ENCODE peak calls at places on chromosomes 7 and 10, in five cellular contexts. One of them, this sample, is unnamed.

GRCh38 chr10:80552151-80552646 is 14.5 kb downstream of the SH2D4B start:
- DNase-seq in endothelial cell of umbilical vein: peak; percentile 26
- DNase-seq in K562: no peak
- DNase-seq in HCT116: no peak
- DNase-seq in H1: peak; percentile 50
- DNase-seq in this sample: no peak

GRCh38 chr7:120523985-120524384 is 251.0 kb downstream of the KCND2 start:
- DNase-seq in H1: no peak
- DNase-seq in K562: no peak
- DNase-seq in endothelial cell of umbilical vein: no peak
- DNase-seq in HCT116: no peak
- DNase-seq in this sample: no peak

GRCh38 chr7:51318886-51319579 is 2.4 kb upstream of the COBL start:
- DNase-seq in endothelial cell of umbilical vein: no peak
- DNase-seq in H1: no peak
- DNase-seq in K562: no peak
- DNase-seq in HCT116: no peak
- DNase-seq in this sample: no peak

GRCh38 chr7:86932038-86932512 is 127.4 kb downstream of the ELAPOR2 start:
- DNase-seq in HCT116: no peak
- DNase-seq in endothelial cell of umbilical vein: peak; percentile 77
- DNase-seq in H1: no peak
- DNase-seq in K562: no peak
- DNase-seq in this sample: peak; percentile 18

GRCh38 chr7:103551006-103551405 is 105.0 kb upstream of the SLC26A5 start:
- DNase-seq in endothelial cell of umbilical vein: no peak
- DNase-seq in H1: no peak
- DNase-seq in HCT116: no peak
- DNase-seq in K562: no peak
- DNase-seq in this sample: no peak

GRCh38 chr7:20280475-20281351 is 50.0 kb upstream of the ITGB8 start:
- DNase-seq in endothelial cell of umbilical vein: peak; percentile 25
- DNase-seq in HCT116: no peak
- DNase-seq in H1: no peak
- DNase-seq in K562: no peak
- DNase-seq in this sample: peak; percentile 14

GRCh38 chr10:62850646-62851045 is 34.5 kb upstream of the EGR2 start:
- DNase-seq in endothelial cell of umbilical vein: no peak
- DNase-seq in H1: no peak
- DNase-seq in K562: no peak
- DNase-seq in HCT116: no peak
- DNase-seq in this sample: no peak

GRCh38 chr10:71735709-71736569 is 16.4 kb upstream of the C10orf105 start:
- DNase-seq in K562: no peak
- DNase-seq in HCT116: no peak
- DNase-seq in H1: no peak
- DNase-seq in endothelial cell of umbilical vein: no peak
- DNase-seq in this sample: no peak

GRCh38 chr7:116828281-116828680 is 34.1 kb upstream of the CAPZA2 start:
- DNase-seq in K562: no peak
- DNase-seq in H1: no peak
- DNase-seq in HCT116: no peak
- DNase-seq in endothelial cell of umbilical vein: no peak
- DNase-seq in this sample: no peak

GRCh38 chr10:30219977-30220751 is 128.9 kb downstream of the MTPAP start:
- DNase-seq in endothelial cell of umbilical vein: peak; percentile 70
- DNase-seq in K562: no peak
- DNase-seq in H1: no peak
- DNase-seq in HCT116: no peak
- DNase-seq in this sample: no peak

GRCh38 chr10:104907509-104907908 is 266.4 kb downstream of the SORCS3 start:
- DNase-seq in H1: no peak
- DNase-seq in HCT116: no peak
- DNase-seq in K562: no peak
- DNase-seq in endothelial cell of umbilical vein: no peak
- DNase-seq in this sample: no peak

GRCh38 chr7:108114117-108114841 is 15.9 kb downstream of the LAMB4 start:
- DNase-seq in K562: no peak
- DNase-seq in H1: peak; percentile 50
- DNase-seq in HCT116: peak; percentile 39
- DNase-seq in endothelial cell of umbilical vein: peak; percentile 65
- DNase-seq in this sample: no peak

GRCh38 chr10:74916283-74916682 is 89.9 kb downstream of the KAT6B start:
- DNase-seq in endothelial cell of umbilical vein: no peak
- DNase-seq in HCT116: no peak
- DNase-seq in K562: no peak
- DNase-seq in H1: no peak
- DNase-seq in this sample: no peak

GRCh38 chr7:127391591-127392181 is 822 bp downstream of the ZNF800 start:
- DNase-seq in HCT116: no peak
- DNase-seq in K562: no peak
- DNase-seq in H1: peak; percentile 56
- DNase-seq in endothelial cell of umbilical vein: peak; percentile 35
- DNase-seq in this sample: no peak

GRCh38 chr10:77763453-77764430 is 126.1 kb upstream of the KCNMA1 start:
- DNase-seq in H1: no peak
- DNase-seq in endothelial cell of umbilical vein: no peak
- DNase-seq in K562: peak; percentile 9
- DNase-seq in HCT116: no peak
- DNase-seq in this sample: no peak

GRCh38 chr10:121536271-121536918 is 61.8 kb downstream of the FGFR2 start:
- DNase-seq in HCT116: no peak
- DNase-seq in endothelial cell of umbilical vein: no peak
- DNase-seq in K562: no peak
- DNase-seq in H1: no peak
- DNase-seq in this sample: no peak

GRCh38 chr7:147833549-147833948 is 757.0 kb upstream of the C7orf33 start:
- DNase-seq in HCT116: no peak
- DNase-seq in endothelial cell of umbilical vein: no peak
- DNase-seq in K562: no peak
- DNase-seq in H1: peak; percentile 52
- DNase-seq in this sample: no peak

GRCh38 chr7:137590686-137591255 is 247.2 kb upstream of the PTN start:
- DNase-seq in endothelial cell of umbilical vein: no peak
- DNase-seq in HCT116: no peak
- DNase-seq in H1: no peak
- DNase-seq in K562: no peak
- DNase-seq in this sample: no peak

GRCh38 chr7:114663502-114663901 is 248.9 kb downstream of the FOXP2 start:
- DNase-seq in endothelial cell of umbilical vein: peak; percentile 35
- DNase-seq in HCT116: peak; percentile 46
- DNase-seq in K562: no peak
- DNase-seq in H1: no peak
- DNase-seq in this sample: peak; percentile 64

GRCh38 chr10:125982256-125982948 is 86.0 kb downstream of the FANK1 start:
- DNase-seq in K562: no peak
- DNase-seq in endothelial cell of umbilical vein: peak; percentile 78
- DNase-seq in H1: no peak
- DNase-seq in HCT116: peak; percentile 64
- DNase-seq in this sample: peak; percentile 10

GRCh38 chr10:38146579-38147333 is 52.6 kb downstream of the ZNF37A start:
- DNase-seq in endothelial cell of umbilical vein: no peak
- DNase-seq in K562: no peak
- DNase-seq in HCT116: no peak
- DNase-seq in H1: no peak
- DNase-seq in this sample: no peak

GRCh38 chr10:112385143-112385695 is 11.3 kb downstream of the ACSL5 start:
- DNase-seq in HCT116: no peak
- DNase-seq in H1: no peak
- DNase-seq in endothelial cell of umbilical vein: no peak
- DNase-seq in K562: no peak
- DNase-seq in this sample: no peak

GRCh38 chr10:112388548-112388947 is 14.6 kb downstream of the ACSL5 start:
- DNase-seq in HCT116: no peak
- DNase-seq in K562: no peak
- DNase-seq in endothelial cell of umbilical vein: no peak
- DNase-seq in H1: no peak
- DNase-seq in this sample: no peak

GRCh38 chr10:112379635-112380296 is 5.8 kb downstream of the ACSL5 start:
- DNase-seq in K562: peak; percentile 48
- DNase-seq in H1: no peak
- DNase-seq in HCT116: peak; percentile 99
- DNase-seq in endothelial cell of umbilical vein: peak; percentile 36
- DNase-seq in this sample: no peak

GRCh38 chr10:112382539-112383235 is 8.8 kb downstream of the ACSL5 start:
- DNase-seq in endothelial cell of umbilical vein: no peak
- DNase-seq in HCT116: no peak
- DNase-seq in K562: no peak
- DNase-seq in H1: no peak
- DNase-seq in this sample: no peak

GRCh38 chr10:112383325-112383724 is 9.4 kb downstream of the ACSL5 start:
- DNase-seq in HCT116: peak; percentile 93
- DNase-seq in K562: peak; percentile 63
- DNase-seq in H1: no peak
- DNase-seq in endothelial cell of umbilical vein: peak; percentile 77
- DNase-seq in this sample: no peak
- TF ChIP-seq POLR2AphosphoS5 in HCT116: peak; percentile 77
- TF ChIP-seq POLR2AphosphoS5 in K562: peak; percentile 79
- TF ChIP-seq POLR2AphosphoS5 in H1: no peak
- TF ChIP-seq POLR2AphosphoS5 in endothelial cell of umbilical vein: peak; percentile 56
- TF ChIP-seq POLR2AphosphoS5 in this sample: no peak

GRCh38 chr7:1323178-1324027 is 90.7 kb downstream of the UNCX start:
- DNase-seq in H1: no peak
- DNase-seq in endothelial cell of umbilical vein: no peak
- DNase-seq in K562: no peak
- DNase-seq in HCT116: no peak
- DNase-seq in this sample: no peak
- TF ChIP-seq EZH2 in H1: no peak
- TF ChIP-seq EZH2 in endothelial cell of umbilical vein: peak; percentile 31
- TF ChIP-seq EZH2 in K562: no peak
- TF ChIP-seq EZH2 in HCT116: no peak
- TF ChIP-seq EZH2 in this sample: no peak

GRCh38 chr7:129492406-129492805 is 9.9 kb upstream of the SMKR1 start:
- DNase-seq in H1: no peak
- DNase-seq in K562: no peak
- DNase-seq in HCT116: no peak
- DNase-seq in endothelial cell of umbilical vein: no peak
- DNase-seq in this sample: no peak
- H3K9ac ChIP-seq in H1: no peak overlapping the region
- H3K9ac ChIP-seq in K562: no peak overlapping the region
- H3K9ac ChIP-seq in HCT116: no peak overlapping the region
- H3K9ac ChIP-seq in endothelial cell of umbilical vein: no peak overlapping the region
- H3K9ac ChIP-seq in this sample: no peak overlapping the region

DNA sequence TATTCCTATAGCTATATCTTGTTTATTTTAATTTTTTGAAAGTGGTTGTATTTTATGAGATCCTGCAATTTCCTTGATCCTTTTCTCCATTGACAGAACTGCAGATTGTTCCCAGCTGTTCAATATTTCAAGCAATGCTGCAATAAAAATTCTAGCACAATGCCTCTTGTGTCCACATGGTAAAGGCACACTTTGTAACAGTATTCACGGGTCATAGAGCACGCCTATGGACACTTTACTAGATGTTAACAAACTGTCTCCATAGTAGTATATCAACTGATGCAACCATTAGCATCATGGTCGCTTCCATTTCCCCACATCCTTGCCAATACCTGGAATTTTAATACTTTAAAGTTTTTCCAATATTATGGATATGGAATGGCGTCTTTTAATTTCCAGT is 123.9 kb upstream of the FZD8 start:
- DNase-seq in HCT116: no peak
- DNase-seq in H1: no peak
- DNase-seq in endothelial cell of umbilical vein: no peak
- DNase-seq in K562: no peak
- DNase-seq in this sample: no peak
- TF ChIP-seq POLR2AphosphoS5 in HCT116: no peak
- TF ChIP-seq POLR2AphosphoS5 in H1: no peak
- TF ChIP-seq POLR2AphosphoS5 in endothelial cell of umbilical vein: no peak
- TF ChIP-seq POLR2AphosphoS5 in K562: no peak
- TF ChIP-seq POLR2AphosphoS5 in this sample: no peak

GRCh38 chr10:8036521-8037198 is 17.8 kb upstream of the GATA3 start:
- DNase-seq in endothelial cell of umbilical vein: no peak
- DNase-seq in HCT116: no peak
- DNase-seq in K562: no peak
- DNase-seq in H1: peak; percentile 51
- DNase-seq in this sample: no peak
- TF ChIP-seq EZH2 in endothelial cell of umbilical vein: no peak
- TF ChIP-seq EZH2 in HCT116: no peak
- TF ChIP-seq EZH2 in K562: no peak
- TF ChIP-seq EZH2 in H1: peak; percentile 36
- TF ChIP-seq EZH2 in this sample: no peak

GRCh38 chr7:104848386-104848990 is 165.5 kb upstream of the KMT2E start:
- DNase-seq in endothelial cell of umbilical vein: peak; percentile 62
- DNase-seq in H1: peak; percentile 94
- DNase-seq in HCT116: peak; percentile 18
- DNase-seq in K562: peak; percentile 77
- DNase-seq in this sample: no peak
- H3K9ac ChIP-seq in endothelial cell of umbilical vein: no peak overlapping the region
- H3K9ac ChIP-seq in H1: no peak overlapping the region
- H3K9ac ChIP-seq in HCT116: no peak overlapping the region
- H3K9ac ChIP-seq in K562: no peak overlapping the region
- H3K9ac ChIP-seq in this sample: no peak overlapping the region

GRCh38 chr10:3091921-3092320 is 24.6 kb downstream of the PFKP start:
- DNase-seq in HCT116: no peak
- DNase-seq in endothelial cell of umbilical vein: no peak
- DNase-seq in H1: no peak
- DNase-seq in K562: no peak
- DNase-seq in this sample: no peak

GRCh38 chr10:3090914-3091313 is 23.6 kb downstream of the PFKP start:
- DNase-seq in endothelial cell of umbilical vein: peak; percentile 86
- DNase-seq in K562: no peak
- DNase-seq in HCT116: peak; percentile 73
- DNase-seq in H1: no peak
- DNase-seq in this sample: no peak

GRCh38 chr10:3091346-3091787 is 24.0 kb downstream of the PFKP start:
- DNase-seq in HCT116: peak; percentile 91
- DNase-seq in endothelial cell of umbilical vein: peak; percentile 80
- DNase-seq in K562: no peak
- DNase-seq in H1: no peak
- DNase-seq in this sample: no peak

GRCh38 chr10:3093996-3094395 is 26.6 kb downstream of the PFKP start:
- DNase-seq in endothelial cell of umbilical vein: no peak
- DNase-seq in H1: no peak
- DNase-seq in HCT116: no peak
- DNase-seq in K562: no peak
- DNase-seq in this sample: no peak

GRCh38 chr10:3090388-3090787 is 23.0 kb downstream of the PFKP start:
- DNase-seq in H1: no peak
- DNase-seq in endothelial cell of umbilical vein: no peak
- DNase-seq in K562: no peak
- DNase-seq in HCT116: no peak
- DNase-seq in this sample: no peak
- TF ChIP-seq POLR2AphosphoS5 in H1: no peak
- TF ChIP-seq POLR2AphosphoS5 in endothelial cell of umbilical vein: no peak
- TF ChIP-seq POLR2AphosphoS5 in K562: no peak
- TF ChIP-seq POLR2AphosphoS5 in HCT116: peak; percentile 3
- TF ChIP-seq POLR2AphosphoS5 in this sample: no peak